ENCODE peak calls at places on chromosomes 4 and X, in nine cellular contexts. One of them, this sample, is unnamed.

GRCh38 chr4:112343330-112343729 is 46.2 kb downstream of the ALPK1 start:
- DNase-seq in SK-N-SH: no peak
- DNase-seq in right atrium auricular region: no peak
- DNase-seq in BE2C: no peak
- DNase-seq in adrenal gland: no peak
- DNase-seq in GM12865: no peak
- DNase-seq in OCI-LY7: no peak
- DNase-seq in CD8-positive, alpha-beta memory T cell: no peak
- DNase-seq in activated CD4-positive, alpha-beta T cell treated with anti-CD3 and anti-CD28 coated beads for 24 hours: no peak
- DNase-seq in this sample: no peak

GRCh38 chr4:19177616-19178015 is 1074.1 kb upstream of the SLIT2 start:
- DNase-seq in SK-N-SH: no peak
- DNase-seq in right atrium auricular region: no peak
- DNase-seq in BE2C: no peak
- DNase-seq in adrenal gland: no peak
- DNase-seq in GM12865: no peak
- DNase-seq in OCI-LY7: no peak
- DNase-seq in CD8-positive, alpha-beta memory T cell: no peak
- DNase-seq in activated CD4-positive, alpha-beta T cell treated with anti-CD3 and anti-CD28 coated beads for 24 hours: no peak
- DNase-seq in this sample: no peak

GRCh38 chrX:130120746-130121504 is 10.6 kb upstream of the ELF4 start:
- DNase-seq in SK-N-SH: peak
- DNase-seq in right atrium auricular region: peak
- DNase-seq in BE2C: peak
- DNase-seq in adrenal gland: peak
- DNase-seq in GM12865: peak
- DNase-seq in OCI-LY7: peak
- DNase-seq in CD8-positive, alpha-beta memory T cell: peak
- DNase-seq in activated CD4-positive, alpha-beta T cell treated with anti-CD3 and anti-CD28 coated beads for 24 hours: peak
- DNase-seq in this sample: peak

GRCh38 chrX:55028040-55028439 is 2.7 kb downstream of the ALAS2 start:
- DNase-seq in SK-N-SH: no peak
- DNase-seq in right atrium auricular region: no peak
- DNase-seq in BE2C: no peak
- DNase-seq in adrenal gland: no peak
- DNase-seq in GM12865: no peak
- DNase-seq in OCI-LY7: no peak
- DNase-seq in CD8-positive, alpha-beta memory T cell: no peak
- DNase-seq in activated CD4-positive, alpha-beta T cell treated with anti-CD3 and anti-CD28 coated beads for 24 hours: no peak
- DNase-seq in this sample: no peak

GRCh38 chr4:24662065-24662464 is 77.7 kb upstream of the DHX15 start:
- DNase-seq in SK-N-SH: no peak
- DNase-seq in right atrium auricular region: no peak
- DNase-seq in BE2C: no peak
- DNase-seq in adrenal gland: no peak
- DNase-seq in GM12865: no peak
- DNase-seq in OCI-LY7: no peak
- DNase-seq in CD8-positive, alpha-beta memory T cell: no peak
- DNase-seq in activated CD4-positive, alpha-beta T cell treated with anti-CD3 and anti-CD28 coated beads for 24 hours: no peak
- DNase-seq in this sample: no peak

GRCh38 chrX:103464071-103464773 is 55.1 kb downstream of the RAB40A start:
- DNase-seq in SK-N-SH: peak
- DNase-seq in right atrium auricular region: no peak
- DNase-seq in BE2C: peak
- DNase-seq in adrenal gland: peak
- DNase-seq in GM12865: peak
- DNase-seq in OCI-LY7: peak
- DNase-seq in CD8-positive, alpha-beta memory T cell: peak
- DNase-seq in activated CD4-positive, alpha-beta T cell treated with anti-CD3 and anti-CD28 coated beads for 24 hours: no peak
- DNase-seq in this sample: peak

GRCh38 chr4:111754003-111754402 is 391.3 kb upstream of the FAM241A start:
- DNase-seq in SK-N-SH: no peak
- DNase-seq in right atrium auricular region: no peak
- DNase-seq in BE2C: no peak
- DNase-seq in adrenal gland: no peak
- DNase-seq in GM12865: no peak
- DNase-seq in OCI-LY7: no peak
- DNase-seq in CD8-positive, alpha-beta memory T cell: no peak
- DNase-seq in activated CD4-positive, alpha-beta T cell treated with anti-CD3 and anti-CD28 coated beads for 24 hours: no peak
- DNase-seq in this sample: no peak

GRCh38 chrX:102840871-102841705 is 96.0 kb upstream of the RAB40AL start:
- DNase-seq in SK-N-SH: no peak
- DNase-seq in right atrium auricular region: no peak
- DNase-seq in BE2C: no peak
- DNase-seq in adrenal gland: no peak
- DNase-seq in GM12865: peak
- DNase-seq in OCI-LY7: no peak
- DNase-seq in CD8-positive, alpha-beta memory T cell: no peak
- DNase-seq in activated CD4-positive, alpha-beta T cell treated with anti-CD3 and anti-CD28 coated beads for 24 hours: no peak
- DNase-seq in this sample: no peak

GRCh38 chrX:47514553-47515235 is 31.7 kb upstream of the ZNF41 start:
- DNase-seq in SK-N-SH: no peak
- DNase-seq in right atrium auricular region: no peak
- DNase-seq in BE2C: no peak
- DNase-seq in adrenal gland: no peak
- DNase-seq in GM12865: no peak
- DNase-seq in OCI-LY7: no peak
- DNase-seq in CD8-positive, alpha-beta memory T cell: no peak
- DNase-seq in activated CD4-positive, alpha-beta T cell treated with anti-CD3 and anti-CD28 coated beads for 24 hours: no peak
- DNase-seq in this sample: no peak

This sample was measured in immature natural killer cell.